ENCODE peak calls at places on chromosomes 4 and X, in nine cellular contexts. V, L, X, Z, J, Y, D, U and G are unnamed samples. For H3K4me1, the result is how much of the 10 kb centered on the place peaks cover.

GRCh38 chr4:92334716-92335350 is 31.1 kb downstream of the GRID2 start:
- DNase-seq in V (no peak), L (no peak), X (no peak), Z (peak), J (no peak), Y (no peak), D (no peak), U (no peak), G (no peak)

GRCh38 chrX:76434103-76434741 is 6.7 kb downstream of the MAGEE1 start:
- DNase-seq in V (no peak), L (no peak), X (no peak), Z (no peak), J (no peak), Y (no peak), D (no peak), U (no peak), G (no peak)

GRCh38 chr4:78776031-78776728 is at the start of gene BMP2K:
- DNase-seq in V (peak), L (peak), X (peak), Z (peak), J (peak), Y (peak), D (peak), U (peak), G (peak)

GRCh38 chr4:153243464-153243863 is 39.2 kb downstream of the TRIM2 start:
- DNase-seq in V (no peak), L (no peak), X (no peak), Z (no peak), J (no peak), Y (no peak), D (no peak), U (no peak), G (no peak)

GRCh38 chrX:50202539-50202938 is 1.7 kb upstream of the AKAP4 start:
- DNase-seq in V (peak), L (no peak), X (no peak), Z (no peak), J (no peak), Y (no peak), D (no peak), U (no peak), G (no peak)

GRCh38 chr4:124904723-124905390 is 192.3 kb upstream of the ANKRD50 start:
- DNase-seq in V (no peak), L (no peak), X (no peak), Z (no peak), J (no peak), Y (no peak), D (no peak), U (no peak), G (no peak)

GRCh38 chr4:142697303-142697702 is 148.8 kb downstream of the INPP4B start:
- DNase-seq in V (no peak), L (no peak), X (no peak), Z (no peak), J (no peak), Y (no peak), D (no peak), U (no peak), G (no peak)

GRCh38 chr4:88533088-88533790 is 9.7 kb upstream of the PYURF start:
- DNase-seq in V (peak), L (no peak), X (no peak), Z (no peak), J (no peak), Y (no peak), D (no peak), U (peak), G (no peak)

GRCh38 chr4:164621886-164622521 is 131.9 kb upstream of the SMIM31 start:
- DNase-seq in V (peak), L (no peak), X (no peak), Z (no peak), J (no peak), Y (no peak), D (no peak), U (no peak), G (no peak)

GRCh38 chrX:147699061-147699460 is 212.7 kb upstream of the FMR1 start:
- DNase-seq in V (no peak), L (no peak), X (no peak), Z (no peak), J (no peak), Y (no peak), D (no peak), U (peak), G (no peak)

GRCh38 chrX:102651242-102651967 is at the start of gene GPRASP1:
- DNase-seq in V (no peak), L (no peak), X (no peak), Z (peak), J (peak), Y (peak), D (peak), U (peak), G (peak)

GRCh38 chr4:26985836-26986235 is 125.2 kb downstream of the STIM2 start:
- DNase-seq in V (no peak), L (peak), X (no peak), Z (peak), J (no peak), Y (no peak), D (no peak), U (no peak), G (no peak)

GRCh38 chr4:110049951-110050925 is 137.6 kb downstream of the EGF start:
- DNase-seq in V (peak), L (peak), X (peak), Z (peak), J (no peak), Y (no peak), D (peak), U (peak), G (peak)

GRCh38 chrX:154733072-154733425 is 17.8 kb downstream of the GAB3 start:
- DNase-seq in V (no peak), L (no peak), X (no peak), Z (no peak), J (no peak), Y (no peak), D (no peak), U (no peak), G (no peak)

GRCh38 chr4:121669163-121669550 is 27.6 kb downstream of the ANXA5 start:
- DNase-seq in V (no peak), L (no peak), X (no peak), Z (no peak), J (no peak), Y (no peak), D (no peak), U (no peak), G (no peak)

GRCh38 chr4:1485280-1485679 is 79.0 kb upstream of the NKX1-1 start:
- DNase-seq in V (no peak), L (no peak), X (no peak), Z (no peak), J (no peak), Y (no peak), D (no peak), U (no peak), G (no peak)

GRCh38 chr4:107444-108429 is 16.6 kb upstream of the ZNF718 start:
- DNase-seq in V (no peak), L (no peak), X (no peak), Z (no peak), J (no peak), Y (no peak), D (no peak), U (no peak), G (no peak)

GRCh38 chrX:100316987-100317386 is 93.1 kb downstream of the PCDH19 start:
- DNase-seq in V (peak), L (no peak), X (no peak), Z (no peak), J (peak), Y (no peak), D (no peak), U (no peak), G (no peak)

GRCh38 chr4:144056800-144057199 is 37.6 kb upstream of the GYPB start:
- DNase-seq in V (no peak), L (no peak), X (no peak), Z (no peak), J (no peak), Y (no peak), D (no peak), U (no peak), G (no peak)

GRCh38 chrX:118745570-118745969 is 18.2 kb downstream of the IL13RA1 start:
- DNase-seq in V (no peak), L (no peak), X (no peak), Z (peak), J (no peak), Y (no peak), D (no peak), U (no peak), G (no peak)

GRCh38 chr4:24701683-24702082 is 93.7 kb upstream of the SOD3 start:
- DNase-seq in V (no peak), L (no peak), X (no peak), Z (no peak), J (no peak), Y (no peak), D (no peak), U (no peak), G (no peak)

GRCh38 chr4:67576538-67576937 is 18.0 kb downstream of the STAP1 start:
- DNase-seq in V (no peak), L (peak), X (no peak), Z (no peak), J (no peak), Y (no peak), D (no peak), U (no peak), G (no peak)

GRCh38 chr4:3467601-3468031 is 4.5 kb downstream of the DOK7 start:
- DNase-seq in V (no peak), L (no peak), X (no peak), Z (no peak), J (no peak), Y (no peak), D (no peak), U (no peak), G (no peak)

GRCh38 chrX:49884290-49884862 is 5.1 kb downstream of the USP27X start:
- DNase-seq in V (peak), L (peak), X (peak), Z (peak), J (peak), Y (peak), D (peak), U (peak), G (peak)

GRCh38 chr4:182752158-182752910 is 164.9 kb downstream of the DCTD start:
- DNase-seq in V (peak), L (no peak), X (no peak), Z (peak), J (no peak), Y (no peak), D (no peak), U (no peak), G (no peak)

GRCh38 chr4:88002786-88003185 is 4.6 kb upstream of the PKD2 start:
- DNase-seq in V (peak), L (no peak), X (no peak), Z (peak), J (no peak), Y (no peak), D (no peak), U (no peak), G (no peak)

DNA sequence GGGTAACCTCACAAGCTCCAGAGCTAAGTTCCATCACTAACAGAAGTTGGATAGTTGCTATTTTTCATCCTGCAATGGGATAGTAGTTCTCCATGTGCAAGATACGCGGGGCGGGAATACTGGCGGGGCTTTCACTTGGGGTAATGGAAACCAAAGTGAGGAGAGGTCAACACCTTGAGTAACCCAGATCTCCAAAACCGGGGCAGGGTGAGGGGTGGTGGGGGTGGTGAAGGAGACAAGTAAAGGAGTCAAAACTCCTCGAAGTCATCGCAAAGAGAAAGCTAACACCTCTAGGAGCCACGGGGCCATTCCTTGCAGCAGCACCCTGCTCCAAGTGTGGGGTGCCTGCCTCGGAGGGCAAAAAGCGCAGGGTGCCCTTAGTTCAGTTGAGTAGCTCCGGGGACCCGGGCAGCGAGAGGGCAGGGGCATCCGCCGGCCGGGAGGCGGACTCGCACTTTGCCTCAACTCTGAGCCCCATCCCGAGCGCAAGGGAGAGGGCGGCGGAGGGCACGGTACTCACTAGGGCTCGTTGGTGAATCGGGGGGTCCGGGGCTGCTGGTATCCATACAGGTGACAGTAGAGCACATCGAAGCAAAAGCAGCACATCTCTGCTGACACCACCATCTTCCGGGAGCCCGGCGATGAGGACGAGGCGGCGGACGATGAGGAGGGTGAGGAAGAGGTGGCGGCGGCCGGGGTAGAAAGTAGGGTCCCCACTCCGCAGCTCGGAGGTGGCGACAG is 636 bp downstream of the AMMECR1 start:
- DNase-seq in V (no peak), L (peak), X (no peak), Z (no peak), J (peak), Y (peak), D (peak), U (peak), G (no peak)
- H3K4me1 ChIP-seq in V (under half), L (half or more), X (under half), Z (under half), J (under half), Y (under half), D (under half), U (under half), G (under half)

GRCh38 chr4:4477796-4478195 is 64.1 kb downstream of the STX18 start:
- DNase-seq in V (no peak), L (no peak), X (no peak), Z (no peak), J (no peak), Y (no peak), D (no peak), U (no peak), G (no peak)

GRCh38 chr4:4479366-4479765 is 62.5 kb downstream of the STX18 start:
- DNase-seq in V (no peak), L (no peak), X (no peak), Z (no peak), J (no peak), Y (no peak), D (no peak), U (no peak), G (no peak)

GRCh38 chr4:4474496-4474895 is 67.4 kb downstream of the STX18 start:
- DNase-seq in V (no peak), L (no peak), X (no peak), Z (no peak), J (no peak), Y (no peak), D (no peak), U (no peak), G (no peak)

GRCh38 chr4:4480205-4480604 is 61.6 kb downstream of the STX18 start:
- DNase-seq in V (no peak), L (no peak), X (no peak), Z (no peak), J (no peak), Y (no peak), D (no peak), U (peak), G (no peak)

GRCh38 chr4:4477391-4477790 is 64.5 kb downstream of the STX18 start:
- DNase-seq in V (no peak), L (no peak), X (no peak), Z (peak), J (no peak), Y (no peak), D (no peak), U (no peak), G (no peak)
- H3K4me1 ChIP-seq in V (under half), L (under half), X (under half), Z (under half), J (under half), Y (under half), D (under half), U (under half), G (under half)

DNA sequence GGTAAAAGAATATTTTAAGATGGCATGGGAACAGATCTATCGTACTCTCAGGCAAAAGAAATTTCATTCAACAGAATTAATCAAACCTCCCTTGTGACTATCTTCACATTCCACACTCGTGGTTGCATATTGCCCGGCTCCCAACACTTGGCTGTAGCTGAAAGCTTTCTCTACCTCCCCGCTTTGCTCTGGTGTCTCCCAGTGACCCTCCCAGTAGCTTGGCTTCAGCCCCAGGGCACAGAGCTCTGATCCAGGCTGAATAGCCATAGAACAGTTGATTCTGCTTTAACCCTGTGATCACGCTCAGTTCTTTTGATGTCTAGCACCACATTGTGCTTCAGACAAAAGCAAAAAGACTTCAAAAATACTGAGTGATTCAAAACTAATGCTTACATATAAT is 24.6 kb downstream of the SLC7A11 start:
- DNase-seq in V (no peak), L (no peak), X (no peak), Z (no peak), J (no peak), Y (peak), D (no peak), U (peak), G (no peak)
- H3K4me1 ChIP-seq in V (under half), L (under half), X (under half), Z (under half), J (under half), Y (under half), D (under half), U (under half), G (under half)

DNA sequence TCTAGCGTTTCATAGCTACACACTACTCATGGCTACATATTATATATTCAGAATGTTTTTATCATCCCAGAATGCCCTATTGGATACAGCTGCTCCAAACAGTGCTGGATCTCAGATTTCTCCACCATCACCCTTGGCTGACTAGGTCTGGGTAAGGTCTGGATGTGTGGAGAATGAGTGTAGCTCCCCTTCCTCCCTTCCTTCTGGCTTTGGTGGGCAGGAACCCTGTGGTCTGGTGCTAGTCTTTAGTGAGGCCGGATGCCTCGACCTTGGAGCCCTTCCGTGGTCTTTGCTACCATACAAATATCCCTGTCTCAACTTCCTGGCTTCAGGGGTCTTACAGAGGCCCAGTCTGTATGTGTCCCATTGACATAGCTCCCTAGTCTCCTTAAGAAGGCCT is 52.1 kb upstream of the KDR start:
- DNase-seq in V (no peak), L (no peak), X (no peak), Z (no peak), J (no peak), Y (no peak), D (no peak), U (no peak), G (no peak)
- H3K4me1 ChIP-seq in V (under half), L (under half), X (under half), Z (under half), J (under half), Y (under half), D (under half), U (under half), G (under half)

GRCh38 chr4:5870701-5871100 is 22.2 kb downstream of the CRMP1 start:
- DNase-seq in V (no peak), L (no peak), X (no peak), Z (no peak), J (no peak), Y (no peak), D (no peak), U (no peak), G (no peak)
- H3K4me1 ChIP-seq in V (under half), L (under half), X (under half), Z (under half), J (under half), Y (under half), D (under half), U (under half), G (under half)

DNA sequence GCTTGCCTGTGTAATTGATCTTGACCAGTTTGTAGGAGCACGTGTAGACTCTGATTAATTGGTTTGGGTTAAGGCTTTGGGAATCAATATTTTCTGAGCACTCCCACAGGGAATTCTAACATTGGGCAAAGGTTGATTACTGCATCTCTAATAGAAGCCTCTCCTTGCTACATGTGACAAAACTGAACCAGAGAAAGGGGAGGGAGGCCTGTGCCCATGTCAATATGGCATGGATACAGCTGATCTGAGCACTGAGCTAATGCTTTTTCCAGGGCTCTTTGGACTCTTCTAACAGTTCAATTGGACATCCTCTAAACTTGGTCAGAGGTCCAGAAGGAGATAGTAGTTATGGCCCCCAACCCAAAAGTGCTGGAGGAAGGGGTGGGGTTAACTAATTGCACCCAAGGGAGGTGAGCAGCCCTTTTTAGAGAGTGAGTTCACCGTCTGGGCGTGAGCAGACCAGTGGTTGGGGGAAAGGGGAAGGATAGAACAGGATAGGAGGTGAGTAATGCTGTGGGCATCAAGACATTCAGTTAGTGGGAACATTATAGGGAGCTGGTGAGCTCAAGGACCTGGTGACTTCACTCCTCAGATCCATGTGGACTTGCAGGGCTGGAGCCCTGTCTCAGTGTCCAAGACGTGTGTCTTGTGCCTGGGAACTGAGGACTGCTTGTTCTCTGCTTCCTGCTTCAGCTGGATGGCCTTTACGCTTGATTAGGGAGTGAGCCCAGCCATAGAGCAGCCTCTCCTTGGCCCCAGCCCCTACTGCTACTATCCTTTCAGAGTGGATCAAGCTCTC is 22.8 kb downstream of the MSN start:
- DNase-seq in V (peak), L (no peak), X (no peak), Z (peak), J (no peak), Y (no peak), D (no peak), U (no peak), G (no peak)
- H3K4me1 ChIP-seq in V (under half), L (half or more), X (under half), Z (under half), J (half or more), Y (half or more), D (under half), U (under half), G (half or more)